ENCODE peak calls at places on chromosomes 12 and 14, in ten cellular contexts. H, X, M, J, A, P, Q, N, U and R are unnamed samples.
A peak's percentile ranks its signal among the peaks of the same experiment; 100 is the strongest.

GRCh38 chr12:131911251-131911650 is 16.8 kb downstream of the ULK1 start:
- DNase-seq in H (no peak), X (peak; percentile 37), M (no peak), J (no peak), A (no peak), P (no peak), Q (no peak), N (no peak), U (no peak), R (no peak)

GRCh38 chr12:89663577-89664357 is 44.9 kb downstream of the ATP2B1 start:
- DNase-seq in H (no peak), X (no peak), M (peak; percentile 54), J (no peak), A (no peak), P (no peak), Q (no peak), N (no peak), U (peak; percentile 69), R (no peak)

GRCh38 chr12:761276-761675 is 8.9 kb downstream of the WNK1 start:
- DNase-seq in H (no peak), X (no peak), M (no peak), J (no peak), A (no peak), P (no peak), Q (no peak), N (no peak), U (no peak), R (no peak)

GRCh38 chr12:29614926-29615325 is 117.4 kb upstream of the OVCH1 start:
- DNase-seq in H (no peak), X (no peak), M (no peak), J (no peak), A (no peak), P (no peak), Q (no peak), N (no peak), U (no peak), R (no peak)

GRCh38 chr12:4116251-4117111 is 157.1 kb upstream of the CCND2 start:
- DNase-seq in H (no peak), X (no peak), M (no peak), J (peak; percentile 32), A (no peak), P (no peak), Q (no peak), N (peak; percentile 80), U (peak; percentile 84), R (no peak)

GRCh38 chr12:22396253-22396652 is 61.7 kb upstream of the ST8SIA1 start:
- DNase-seq in H (no peak), X (no peak), M (no peak), J (no peak), A (no peak), P (no peak), Q (no peak), N (no peak), U (peak; percentile 8), R (no peak)

GRCh38 chr12:9669534-9669933 is at the start of gene CLEC2D:
- DNase-seq in H (no peak), X (no peak), M (no peak), J (no peak), A (no peak), P (no peak), Q (no peak), N (no peak), U (peak; percentile 46), R (no peak)

GRCh38 chr14:53035796-53036195 is 84.9 kb upstream of the FERMT2 start:
- DNase-seq in H (no peak), X (no peak), M (no peak), J (no peak), A (no peak), P (no peak), Q (no peak), N (no peak), U (no peak), R (no peak)

GRCh38 chr14:53011053-53011462 is 60.2 kb upstream of the FERMT2 start:
- DNase-seq in H (peak; percentile 76), X (peak; percentile 86), M (no peak), J (peak; percentile 43), A (peak; percentile 61), P (peak; percentile 41), Q (peak; percentile 21), N (peak; percentile 97), U (peak; percentile 3), R (no peak)

GRCh38 chr14:65153101-65153500 is 50.8 kb upstream of the MAX start:
- DNase-seq in H (no peak), X (no peak), M (no peak), J (no peak), A (no peak), P (no peak), Q (no peak), N (no peak), U (no peak), R (no peak)

GRCh38 chr14:70754989-70755388 is 54.3 kb downstream of the MAP3K9 start:
- DNase-seq in H (no peak), X (no peak), M (no peak), J (no peak), A (no peak), P (peak; percentile 57), Q (peak; percentile 74), N (peak; percentile 85), U (no peak), R (no peak)

GRCh38 chr14:29894030-29894429 is 33.6 kb downstream of the PRKD1 start:
- DNase-seq in H (no peak), X (no peak), M (no peak), J (no peak), A (no peak), P (no peak), Q (no peak), N (no peak), U (no peak), R (no peak)

GRCh38 chr14:50342211-50343080 is 30.3 kb downstream of the DMAC2L start:
- DNase-seq in H (peak; percentile 51), X (no peak), M (peak; percentile 78), J (peak; percentile 62), A (peak; percentile 33), P (no peak), Q (no peak), N (peak; percentile 81), U (peak; percentile 46), R (peak; percentile 29)

DNA sequence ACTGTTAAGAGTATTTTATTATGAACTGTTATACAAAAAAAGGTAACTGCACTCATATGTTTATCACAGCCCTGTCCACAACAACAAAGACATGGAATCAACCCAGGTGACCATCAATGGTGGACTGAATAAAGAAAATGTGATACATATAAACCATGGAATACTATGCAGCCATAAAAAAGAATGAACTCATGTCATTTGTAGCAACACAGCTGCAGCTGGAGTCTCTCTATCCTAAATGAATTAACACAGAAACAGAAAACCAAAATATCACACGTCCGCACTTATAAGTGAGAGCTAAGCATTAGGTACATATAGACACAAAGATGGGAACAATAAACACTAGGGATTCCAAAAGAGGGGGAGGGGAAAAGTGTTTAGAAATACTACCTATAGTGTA is 95.8 kb downstream of the BCAT1 start:
- DNase-seq in H (no peak), X (no peak), M (no peak), J (no peak), A (no peak), P (no peak), Q (no peak), N (no peak), U (no peak), R (no peak)
- H3K36me3 ChIP-seq in H (no peaks in the 10 kb centered on the region), X (no peaks in the 10 kb centered on the region), M (peaks cover 37% of the 10 kb centered on the region), J (no peaks in the 10 kb centered on the region), A (no peaks in the 10 kb centered on the region), P (no peaks in the 10 kb centered on the region), Q (no peaks in the 10 kb centered on the region), N (no peaks in the 10 kb centered on the region), U (no peaks in the 10 kb centered on the region), R (no peaks in the 10 kb centered on the region)

DNA sequence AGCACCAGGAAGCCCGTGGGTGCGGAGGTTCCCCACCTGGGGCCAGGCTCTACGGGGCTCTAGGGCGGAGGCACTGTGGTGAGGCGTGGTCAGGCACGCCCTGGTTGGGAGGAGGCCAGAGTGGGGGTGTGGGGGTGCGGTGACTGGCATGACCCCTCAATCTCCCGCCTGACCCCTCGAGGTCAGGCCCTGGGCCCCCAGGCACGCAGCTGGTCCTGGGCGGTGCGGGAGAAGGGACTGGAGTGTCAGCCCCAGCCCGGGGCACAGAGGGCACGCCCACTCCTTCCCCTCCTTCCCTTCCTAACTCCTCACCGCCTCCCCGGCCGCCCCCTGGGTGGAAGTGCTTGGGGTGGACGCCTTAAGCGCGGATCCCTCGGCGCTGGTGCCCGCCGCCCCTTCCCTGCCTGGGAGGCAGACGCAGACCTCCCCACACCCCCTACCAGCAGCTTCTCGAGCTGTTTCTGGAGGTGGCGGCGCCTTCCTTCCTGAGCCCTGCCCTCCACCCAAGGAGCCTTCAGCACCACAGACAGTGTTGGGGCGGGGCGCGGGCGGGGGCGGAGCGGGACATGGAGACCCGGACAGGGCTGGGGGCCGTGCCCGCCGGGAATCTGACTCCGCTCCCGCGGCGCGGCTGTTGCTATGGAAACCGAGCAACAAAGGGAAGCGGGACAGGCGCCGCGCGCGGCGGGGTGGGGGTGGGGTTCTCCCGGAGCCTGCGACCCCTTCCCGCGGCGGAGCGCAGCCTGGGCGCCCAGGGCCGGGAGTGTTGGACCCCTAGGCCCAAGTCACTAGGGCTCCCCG is 744 bp upstream of the CRIP2 start:
- DNase-seq in H (peak; percentile 97), X (peak; percentile 96), M (peak; percentile 85), J (peak; percentile 98), A (peak; percentile 98), P (peak; percentile 85), Q (peak; percentile 66), N (peak; percentile 98), U (peak; percentile 43), R (peak; percentile 96)
- H3K27ac ChIP-seq in H (peak overlapping the region; percentile 100), X (peak overlapping the region; percentile 75), M (peak overlapping the region; percentile 81), J (peak overlapping the region; percentile 87), A (peak overlapping the region; percentile 100), P (peak overlapping the region; percentile 77), Q (peak overlapping the region; percentile 83), N (peak overlapping the region; percentile 45), U (peak overlapping the region; percentile 70), R (peak overlapping the region; percentile 59)

DNA sequence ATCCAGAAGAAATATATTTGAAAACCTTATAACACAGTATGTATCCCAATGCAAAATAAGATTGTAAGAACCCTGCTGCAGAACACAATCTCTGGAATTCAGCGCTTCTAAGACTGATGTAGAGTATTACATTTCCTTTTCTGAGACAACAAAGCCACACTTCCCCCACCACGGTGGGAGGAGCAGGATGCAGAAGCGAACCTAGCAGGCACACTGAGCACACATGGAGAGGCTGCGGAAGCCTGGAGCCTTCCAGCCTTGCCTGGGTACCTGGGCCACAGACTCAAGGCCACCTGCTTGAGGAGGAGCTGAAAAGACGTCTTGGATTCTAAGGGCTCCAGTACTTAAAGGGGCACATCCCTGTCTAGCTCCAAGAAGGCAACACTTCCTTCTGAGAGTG is 46.4 kb downstream of the TCHP start:
- DNase-seq in H (no peak), X (no peak), M (no peak), J (peak; percentile 28), A (no peak), P (no peak), Q (no peak), N (peak; percentile 77), U (no peak), R (peak; percentile 57)
- H3K4me3 ChIP-seq in H (no peak overlapping the region), X (no peak overlapping the region), M (no peak overlapping the region), J (no peak overlapping the region), A (no peak overlapping the region), P (no peak overlapping the region), Q (no peak overlapping the region), N (no peak overlapping the region), U (no peak overlapping the region), R (no peak overlapping the region)

DNA sequence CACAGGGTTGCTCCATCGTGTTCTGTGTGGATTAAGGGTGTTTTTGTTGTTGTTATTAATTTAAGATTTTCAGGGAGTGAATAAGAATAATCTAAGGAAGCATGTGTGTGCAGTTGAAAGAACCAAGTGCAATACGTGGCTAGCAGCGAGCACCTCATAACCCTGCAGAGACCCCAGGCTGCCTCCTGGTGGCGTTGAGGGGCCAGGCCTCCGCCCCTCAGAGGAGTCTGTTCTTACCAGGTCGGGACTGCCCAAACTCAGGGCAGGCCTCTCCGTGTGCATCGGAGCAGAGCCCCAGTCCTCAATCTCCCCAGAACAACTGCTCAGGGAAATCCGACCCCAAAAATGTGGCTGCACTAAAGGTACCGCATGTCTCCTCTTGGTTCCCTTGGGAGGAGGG is 36.8 kb downstream of the IL31 start:
- DNase-seq in H (no peak), X (no peak), M (no peak), J (no peak), A (no peak), P (no peak), Q (no peak), N (peak; percentile 70), U (no peak), R (no peak)
- H3K36me3 ChIP-seq in H (peaks cover 79% of the 10 kb centered on the region), X (no peaks in the 10 kb centered on the region), M (peaks cover 18% of the 10 kb centered on the region), J (peaks cover 99% of the 10 kb centered on the region), A (peaks cover 7% of the 10 kb centered on the region), P (peaks cover 98% of the 10 kb centered on the region), Q (peaks cover 13% of the 10 kb centered on the region), N (peaks cover 10% of the 10 kb centered on the region), U (peaks cover 19% of the 10 kb centered on the region), R (peaks cover 9% of the 10 kb centered on the region)